ENCODE peak calls at places on chromosomes 12 and 14, in eight cellular contexts. O is astrocyte of the cerebellum; X is heart left ventricle; R is OCI-LY7; Q is CD4-positive, alpha-beta memory T cell; Y is IMR-90; F is osteoblast; K is upper lobe of left lung. M is an unnamed sample.

GRCh38 chr14:100415226-100415625 is 92.1 kb downstream of the SLC25A47 start:
- DNase-seq in O (no peak), X (no peak), R (no peak), Q (no peak), Y (no peak), F (no peak), K (no peak), M (no peak)

GRCh38 chr14:99524804-99525698 is 43.8 kb downstream of the CCNK start:
- DNase-seq in O (no peak), X (peak), R (peak), Q (peak), Y (peak), F (peak), K (no peak), M (peak)

GRCh38 chr14:76574416-76574815 is 186.9 kb upstream of the VASH1 start:
- DNase-seq in O (no peak), X (no peak), R (no peak), Q (no peak), Y (no peak), F (no peak), K (no peak), M (no peak)

GRCh38 chr14:34361504-34362011 is 100.5 kb downstream of the SPTSSA start:
- DNase-seq in O (no peak), X (peak), R (no peak), Q (no peak), Y (peak), F (no peak), K (no peak), M (no peak)

GRCh38 chr12:2550470-2551090 is 244.2 kb upstream of the FKBP4 start:
- DNase-seq in O (no peak), X (no peak), R (no peak), Q (no peak), Y (no peak), F (no peak), K (peak), M (no peak)

GRCh38 chr12:83052890-83053541 is 366.3 kb downstream of the TMTC2 start:
- DNase-seq in O (no peak), X (no peak), R (no peak), Q (no peak), Y (no peak), F (no peak), K (no peak), M (no peak)

GRCh38 chr14:95068091-95068490 is 89.2 kb downstream of the DICER1 start:
- DNase-seq in O (no peak), X (no peak), R (no peak), Q (no peak), Y (no peak), F (no peak), K (peak), M (no peak)

GRCh38 chr12:117441751-117442150 is 80.3 kb upstream of the NOS1 start:
- DNase-seq in O (peak), X (peak), R (no peak), Q (no peak), Y (no peak), F (no peak), K (no peak), M (peak)

GRCh38 chr14:32259368-32260013 is 56.4 kb upstream of the RNU6-8 start:
- DNase-seq in O (peak), X (no peak), R (no peak), Q (no peak), Y (peak), F (no peak), K (no peak), M (peak)

GRCh38 chr12:110109037-110109836 is 14.9 kb upstream of the IFT81 start:
- DNase-seq in O (peak), X (peak), R (no peak), Q (no peak), Y (peak), F (peak), K (no peak), M (peak)
- H3K4me3 ChIP-seq in O (no peak), X (peak), R (no peak), Q (no peak), Y (peak), F (peak), K (peak), M (no peak)

DNA sequence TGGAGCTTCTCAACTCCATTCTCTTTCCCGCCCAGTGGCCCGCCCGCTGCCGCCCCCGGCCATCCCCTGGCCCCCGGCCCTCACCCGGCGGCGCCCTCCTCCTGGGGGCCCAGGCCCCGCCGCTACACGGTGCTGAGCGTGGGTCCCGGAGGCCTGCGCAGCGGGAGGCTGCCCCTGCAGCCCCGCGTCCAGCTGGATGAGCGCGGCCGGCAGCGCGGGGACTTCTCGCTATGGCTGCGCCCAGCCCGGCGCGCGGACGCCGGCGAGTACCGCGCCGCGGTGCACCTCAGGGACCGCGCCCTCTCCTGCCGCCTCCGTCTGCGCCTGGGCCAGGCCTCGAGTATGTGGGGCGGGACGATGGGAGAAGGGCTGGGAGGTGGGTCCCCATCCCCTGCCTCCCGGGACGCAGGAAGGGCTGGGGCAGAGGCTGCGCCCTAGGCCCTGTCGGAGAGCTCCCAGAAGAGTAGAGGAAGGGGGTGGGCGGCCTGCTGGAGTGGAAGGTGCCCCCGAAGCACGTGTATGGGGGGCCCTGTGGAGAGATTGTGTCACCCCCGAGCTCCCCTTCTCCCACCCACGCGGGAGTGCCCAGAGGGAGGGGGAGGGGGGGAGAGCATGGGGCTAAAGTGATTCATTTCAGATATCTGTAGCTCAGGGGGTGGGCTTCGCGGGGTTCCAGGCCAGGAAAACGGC is 1.5 kb downstream of the LAG3 start:
- DNase-seq in O (no peak), X (peak), R (no peak), Q (no peak), Y (no peak), F (peak), K (peak), M (no peak)
- H3K4me3 ChIP-seq in O (no peak), X (peak), R (no peak), Q (no peak), Y (no peak), F (no peak), K (peak), M (no peak)

GRCh38 chr14:24332094-24332983 is 2.5 kb downstream of the ADCY4 start:
- DNase-seq in O (no peak), X (peak), R (peak), Q (peak), Y (peak), F (peak), K (peak), M (peak)
- H3K4me3 ChIP-seq in O (peak), X (peak), R (peak), Q (peak), Y (no peak), F (peak), K (peak), M (peak)

GRCh38 chr12:16605666-16606116 is 271 bp downstream of the LMO3 start:
- DNase-seq in O (no peak), X (no peak), R (peak), Q (no peak), Y (peak), F (peak), K (peak), M (no peak)

GRCh38 chr12:16603265-16603915 is 2.6 kb downstream of the LMO3 start:
- DNase-seq in O (no peak), X (no peak), R (no peak), Q (no peak), Y (no peak), F (peak), K (no peak), M (no peak)

GRCh38 chr12:16602412-16602811 is 3.5 kb downstream of the LMO3 start:
- DNase-seq in O (no peak), X (no peak), R (peak), Q (no peak), Y (no peak), F (peak), K (no peak), M (no peak)

GRCh38 chr12:16604853-16605252 is 1.1 kb downstream of the LMO3 start:
- DNase-seq in O (no peak), X (no peak), R (no peak), Q (no peak), Y (no peak), F (no peak), K (peak), M (no peak)

GRCh38 chr12:16603916-16604575 is 1.9 kb downstream of the LMO3 start:
- DNase-seq in O (no peak), X (no peak), R (peak), Q (no peak), Y (no peak), F (peak), K (no peak), M (no peak)
- H3K4me3 ChIP-seq in O (peak), X (peak), R (peak), Q (no peak), Y (no peak), F (no peak), K (peak), M (no peak)

DNA sequence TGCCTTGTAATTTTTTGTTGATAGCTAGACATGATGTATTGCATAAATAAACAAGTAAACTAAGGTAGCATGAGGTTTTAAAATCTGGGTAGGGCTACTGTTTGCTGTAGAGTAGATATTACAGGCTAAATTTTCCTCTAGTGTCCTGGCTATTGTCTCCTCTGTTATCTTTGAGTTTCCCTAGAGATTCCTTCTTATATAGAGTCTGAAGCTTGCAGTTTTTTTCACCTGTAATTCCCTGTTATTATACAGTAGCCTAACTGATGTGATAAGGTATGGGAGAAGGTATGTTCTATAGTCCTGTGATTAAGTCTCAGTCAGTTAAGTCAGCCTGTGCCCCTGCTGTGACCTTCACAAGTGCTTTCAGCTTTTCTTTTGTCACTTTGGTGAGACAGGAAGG is 9.5 kb downstream of the ETFBKMT start:
- DNase-seq in O (no peak), X (no peak), R (no peak), Q (no peak), Y (no peak), F (no peak), K (no peak), M (no peak)
- H3K4me3 ChIP-seq in O (no peak), X (no peak), R (no peak), Q (no peak), Y (no peak), F (no peak), K (no peak), M (no peak)

M was measured in astrocyte of the spinal cord.